ENCODE peak calls at places on chromosomes 13 and 19, in six cellular contexts. One of them, this sample, is unnamed.

GRCh38 chr19:11480081-11480926 is 542 bp downstream of the ELAVL3 start:
- DNase-seq in cardiac fibroblast: no peak
- DNase-seq in NCI-H226: no peak
- DNase-seq in RCC 7860: no peak
- DNase-seq in T-helper 9 cell: no peak
- DNase-seq in GM12878: no peak
- DNase-seq in this sample: no peak

GRCh38 chr13:99356216-99357089 is 49.3 kb upstream of the GPR183 start:
- DNase-seq in RCC 7860: no peak
- DNase-seq in GM12878: peak; percentile 92
- DNase-seq in NCI-H226: no peak
- DNase-seq in cardiac fibroblast: peak; percentile 80
- DNase-seq in T-helper 9 cell: peak; percentile 47
- DNase-seq in this sample: no peak

GRCh38 chr13:26037302-26037701 is 14.5 kb downstream of the SHISA2 start:
- DNase-seq in RCC 7860: no peak
- DNase-seq in NCI-H226: no peak
- DNase-seq in GM12878: no peak
- DNase-seq in T-helper 9 cell: no peak
- DNase-seq in cardiac fibroblast: peak; percentile 28
- DNase-seq in this sample: no peak

GRCh38 chr19:46784262-46785053 is 3.9 kb downstream of the SLC1A5 start:
- DNase-seq in cardiac fibroblast: peak; percentile 94
- DNase-seq in GM12878: peak; percentile 62
- DNase-seq in RCC 7860: peak; percentile 80
- DNase-seq in T-helper 9 cell: peak; percentile 12
- DNase-seq in NCI-H226: peak; percentile 96
- DNase-seq in this sample: peak; percentile 97

GRCh38 chr19:8209965-8210659 is 942 bp downstream of the CERS4 start:
- DNase-seq in RCC 7860: no peak
- DNase-seq in cardiac fibroblast: no peak
- DNase-seq in NCI-H226: no peak
- DNase-seq in T-helper 9 cell: no peak
- DNase-seq in GM12878: no peak
- DNase-seq in this sample: no peak

GRCh38 chr13:43694265-43694664 is 92.5 kb downstream of the ENOX1 start:
- DNase-seq in RCC 7860: no peak
- DNase-seq in GM12878: no peak
- DNase-seq in NCI-H226: no peak
- DNase-seq in T-helper 9 cell: no peak
- DNase-seq in cardiac fibroblast: no peak
- DNase-seq in this sample: no peak

GRCh38 chr13:36431204-36432105 is 840 bp upstream of the CCNA1 start:
- DNase-seq in RCC 7860: no peak
- DNase-seq in T-helper 9 cell: no peak
- DNase-seq in NCI-H226: no peak
- DNase-seq in GM12878: no peak
- DNase-seq in cardiac fibroblast: no peak
- DNase-seq in this sample: no peak

GRCh38 chr19:42122691-42123607 is 9.3 kb downstream of the POU2F2 start:
- DNase-seq in RCC 7860: no peak
- DNase-seq in GM12878: peak; percentile 68
- DNase-seq in NCI-H226: no peak
- DNase-seq in T-helper 9 cell: no peak
- DNase-seq in cardiac fibroblast: peak; percentile 43
- DNase-seq in this sample: no peak

GRCh38 chr13:114096811-114097503 is 35.5 kb downstream of the RASA3 start:
- DNase-seq in NCI-H226: no peak
- DNase-seq in GM12878: no peak
- DNase-seq in cardiac fibroblast: no peak
- DNase-seq in T-helper 9 cell: no peak
- DNase-seq in RCC 7860: no peak
- DNase-seq in this sample: no peak

GRCh38 chr13:48531416-48532145 is 1.3 kb downstream of the RCBTB2 start:
- DNase-seq in GM12878: peak; percentile 38
- DNase-seq in RCC 7860: no peak
- DNase-seq in NCI-H226: no peak
- DNase-seq in cardiac fibroblast: no peak
- DNase-seq in T-helper 9 cell: no peak
- DNase-seq in this sample: no peak

GRCh38 chr19:23804676-23805075 is 46.0 kb upstream of the ZNF681 start:
- DNase-seq in NCI-H226: no peak
- DNase-seq in GM12878: no peak
- DNase-seq in cardiac fibroblast: no peak
- DNase-seq in RCC 7860: no peak
- DNase-seq in T-helper 9 cell: no peak
- DNase-seq in this sample: no peak

GRCh38 chr13:38262211-38262610 is 87.4 kb upstream of the UFM1 start:
- DNase-seq in NCI-H226: no peak
- DNase-seq in cardiac fibroblast: peak; percentile 87
- DNase-seq in RCC 7860: no peak
- DNase-seq in GM12878: no peak
- DNase-seq in T-helper 9 cell: no peak
- DNase-seq in this sample: no peak

GRCh38 chr13:110541526-110541920 is 20.0 kb downstream of the RAB20 start:
- DNase-seq in NCI-H226: no peak
- DNase-seq in cardiac fibroblast: no peak
- DNase-seq in T-helper 9 cell: no peak
- DNase-seq in RCC 7860: no peak
- DNase-seq in GM12878: no peak
- DNase-seq in this sample: no peak

GRCh38 chr19:5645409-5645808 is 22.5 kb downstream of the SAFB start:
- DNase-seq in NCI-H226: no peak
- DNase-seq in cardiac fibroblast: no peak
- DNase-seq in T-helper 9 cell: no peak
- DNase-seq in RCC 7860: no peak
- DNase-seq in GM12878: no peak
- DNase-seq in this sample: no peak

GRCh38 chr13:67283602-67284001 is 53.5 kb upstream of the PCDH9 start:
- DNase-seq in NCI-H226: no peak
- DNase-seq in RCC 7860: no peak
- DNase-seq in GM12878: no peak
- DNase-seq in T-helper 9 cell: no peak
- DNase-seq in cardiac fibroblast: peak; percentile 87
- DNase-seq in this sample: no peak

GRCh38 chr13:110400786-110401533 is 93.9 kb downstream of the COL4A2 start:
- DNase-seq in cardiac fibroblast: peak; percentile 69
- DNase-seq in GM12878: no peak
- DNase-seq in T-helper 9 cell: no peak
- DNase-seq in RCC 7860: no peak
- DNase-seq in NCI-H226: no peak
- DNase-seq in this sample: no peak

GRCh38 chr13:94063096-94063495 is 416.4 kb downstream of the DCT start:
- DNase-seq in RCC 7860: no peak
- DNase-seq in cardiac fibroblast: peak; percentile 61
- DNase-seq in T-helper 9 cell: no peak
- DNase-seq in GM12878: no peak
- DNase-seq in NCI-H226: peak; percentile 2
- DNase-seq in this sample: no peak

GRCh38 chr19:51779703-51780102 is 15.3 kb upstream of the FPR3 start:
- DNase-seq in RCC 7860: no peak
- DNase-seq in cardiac fibroblast: no peak
- DNase-seq in T-helper 9 cell: no peak
- DNase-seq in GM12878: no peak
- DNase-seq in NCI-H226: no peak
- DNase-seq in this sample: no peak

GRCh38 chr13:45142440-45143345 is 22.4 kb downstream of the GTF2F2 start:
- DNase-seq in RCC 7860: no peak
- DNase-seq in cardiac fibroblast: no peak
- DNase-seq in T-helper 9 cell: no peak
- DNase-seq in NCI-H226: no peak
- DNase-seq in GM12878: no peak
- DNase-seq in this sample: peak; percentile 72

GRCh38 chr19:17682273-17682672 is 5.9 kb downstream of the UNC13A start:
- DNase-seq in T-helper 9 cell: no peak
- DNase-seq in NCI-H226: no peak
- DNase-seq in GM12878: no peak
- DNase-seq in RCC 7860: no peak
- DNase-seq in cardiac fibroblast: no peak
- DNase-seq in this sample: no peak

GRCh38 chr13:114108141-114108761 is 24.2 kb downstream of the RASA3 start:
- DNase-seq in NCI-H226: no peak
- DNase-seq in RCC 7860: no peak
- DNase-seq in T-helper 9 cell: no peak
- DNase-seq in cardiac fibroblast: no peak
- DNase-seq in GM12878: no peak
- DNase-seq in this sample: no peak